ENCODE peak calls at places on chromosomes 16 and 17, in five cellular contexts. R, M, N, G and T are unnamed samples. For H3K79me2, the result is how much of the 10 kb centered on the place peaks cover.

GRCh38 chr16:30829130-30830071 is 42.4 kb upstream of the ZNF629 start:
- DNase-seq in G (no peak), N (no peak), R (no peak), M (no peak), T (no peak)

GRCh38 chr17:32277284-32277683 is 11.7 kb downstream of the RHBDL3 start:
- DNase-seq in N (peak), M (no peak), R (peak), G (no peak), T (no peak)

GRCh38 chr16:78571880-78572279 is 472.4 kb downstream of the WWOX start:
- DNase-seq in G (no peak), N (no peak), M (no peak), R (no peak), T (no peak)

GRCh38 chr16:50501986-50502615 is 46.1 kb upstream of the NKD1 start:
- DNase-seq in M (no peak), R (no peak), N (no peak), G (no peak), T (no peak)

GRCh38 chr17:27339836-27340550 is 46.1 kb downstream of the WSB1 start:
- DNase-seq in M (no peak), G (peak), R (no peak), N (no peak), T (no peak)

GRCh38 chr17:34254651-34255380 is at the start of gene CCL2:
- DNase-seq in N (peak), M (peak), G (no peak), R (peak), T (no peak)

GRCh38 chr17:80822021-80822699 is 169.5 kb upstream of the CHMP6 start:
- DNase-seq in M (no peak), G (no peak), R (no peak), N (no peak), T (no peak)

GRCh38 chr16:27774779-27775178 is 224.8 kb downstream of the KATNIP start:
- DNase-seq in M (no peak), N (no peak), G (no peak), R (no peak), T (no peak)

GRCh38 chr16:67223992-67224391 is 2.9 kb upstream of the TMEM208 start:
- DNase-seq in G (no peak), M (no peak), N (no peak), R (no peak), T (no peak)

GRCh38 chr17:18992454-18993130 is 12.0 kb downstream of the FAM83G start:
- DNase-seq in N (no peak), G (no peak), R (no peak), M (peak), T (peak)

GRCh38 chr17:40462343-40463121 is 19.3 kb downstream of the IGFBP4 start:
- DNase-seq in N (no peak), M (no peak), G (peak), R (no peak), T (no peak)

GRCh38 chr17:27473190-27473747 is 17.0 kb downstream of the KSR1 start:
- DNase-seq in M (no peak), G (no peak), N (no peak), R (no peak), T (no peak)

GRCh38 chr17:80649672-80650338 is 105.2 kb downstream of the RPTOR start:
- DNase-seq in G (peak), M (no peak), R (peak), N (peak), T (peak)

GRCh38 chr16:56589141-56590039 is at the start of gene MT3:
- DNase-seq in R (peak), N (peak), G (peak), M (no peak), T (no peak)

GRCh38 chr16:31714899-31715504 is 158.6 kb upstream of the ZNF267 start:
- DNase-seq in G (no peak), M (no peak), N (no peak), R (no peak), T (peak)

GRCh38 chr16:3439637-3440036 is 3.7 kb downstream of the ZNF597 start:
- DNase-seq in R (no peak), M (no peak), G (no peak), N (no peak), T (no peak)

GRCh38 chr16:88390760-88391496 is 8.2 kb downstream of the ZNF469 start:
- DNase-seq in M (no peak), R (no peak), N (no peak), G (no peak), T (no peak)

GRCh38 chr17:51435641-51436091 is 175.3 kb downstream of the UTP18 start:
- DNase-seq in G (peak), M (no peak), R (peak), N (peak), T (peak)

GRCh38 chr17:77287432-77288068 is 146.8 kb downstream of the SEC14L1 start:
- DNase-seq in R (peak), G (peak), M (no peak), N (peak), T (no peak)

GRCh38 chr17:27420211-27420950 is 35.9 kb upstream of the KSR1 start:
- DNase-seq in R (no peak), M (no peak), N (no peak), G (no peak), T (no peak)

GRCh38 chr17:61275395-61275794 is 124.2 kb upstream of the TBX2 start:
- DNase-seq in M (no peak), G (no peak), N (no peak), R (no peak), T (no peak)

GRCh38 chr16:48165961-48166578 is 10.3 kb upstream of the ABCC12 start:
- DNase-seq in G (peak), R (no peak), M (no peak), N (no peak), T (no peak)

GRCh38 chr17:44916781-44917241 is 1.5 kb upstream of the GFAP start:
- DNase-seq in N (no peak), M (no peak), R (no peak), G (peak), T (no peak)

GRCh38 chr16:81003610-81004460 is 2.9 kb downstream of the CMC2 start:
- DNase-seq in M (peak), N (no peak), G (no peak), R (no peak), T (peak)

GRCh38 chr17:29090746-29091395 is 47.9 kb downstream of the PIPOX start:
- DNase-seq in N (no peak), G (no peak), R (peak), M (no peak), T (no peak)

GRCh38 chr17:50493744-50494143 is 14.5 kb upstream of the MYCBPAP start:
- DNase-seq in N (no peak), R (no peak), M (peak), G (peak), T (no peak)

GRCh38 chr17:35895602-35896001 is 15.4 kb upstream of the CCL5 start:
- DNase-seq in G (no peak), R (no peak), N (no peak), M (no peak), T (no peak)

GRCh38 chr17:4490637-4491061 is 8.0 kb upstream of the SPNS2 start:
- DNase-seq in R (no peak), M (no peak), G (no peak), N (no peak), T (no peak)

GRCh38 chr16:1766701-1767100 is 4.6 kb downstream of the NME3 start:
- DNase-seq in G (no peak), R (no peak), M (no peak), N (no peak), T (no peak)

GRCh38 chr17:52648995-52649394 is 490.5 kb upstream of the CA10 start:
- DNase-seq in R (no peak), N (no peak), M (no peak), G (no peak), T (no peak)

GRCh38 chr17:72987166-72987565 is 105.3 kb downstream of the SLC39A11 start:
- DNase-seq in N (no peak), G (no peak), R (no peak), M (no peak), T (no peak)

GRCh38 chr17:29042026-29042678 is 789 bp upstream of the PIPOX start:
- DNase-seq in N (no peak), R (no peak), M (no peak), G (no peak), T (no peak)

GRCh38 chr17:13561606-13562270 is 40.0 kb downstream of the HS3ST3A1 start:
- DNase-seq in R (no peak), N (no peak), M (no peak), G (no peak), T (no peak)

GRCh38 chr17:43217614-43218087 is 6.0 kb downstream of the TMEM106A start:
- DNase-seq in G (no peak), R (no peak), M (no peak), N (no peak), T (no peak)

GRCh38 chr16:75996491-75996890 is 270.2 kb upstream of the CPHXL start:
- DNase-seq in R (no peak), G (no peak), N (no peak), M (peak), T (no peak)

GRCh38 chr16:29316673-29317237 is 89.8 kb downstream of the NPIPB11 start:
- DNase-seq in G (no peak), N (no peak), R (no peak), M (no peak), T (no peak)

GRCh38 chr17:36880506-36880905 is 56.8 kb upstream of the LHX1 start:
- DNase-seq in R (no peak), N (no peak), M (no peak), G (peak), T (no peak)

GRCh38 chr17:13491916-13492315 is 109.8 kb downstream of the HS3ST3A1 start:
- DNase-seq in G (no peak), R (no peak), M (no peak), N (no peak), T (no peak)

GRCh38 chr17:16442594-16443389 is 27.4 kb downstream of the TRPV2 start:
- DNase-seq in M (no peak), G (peak), R (no peak), N (no peak), T (no peak)

GRCh38 chr17:16444258-16444886 is 29.0 kb downstream of the TRPV2 start:
- DNase-seq in N (no peak), R (no peak), G (peak), M (no peak), T (no peak)

GRCh38 chr17:16442141-16442540 is 26.8 kb downstream of the TRPV2 start:
- DNase-seq in M (no peak), N (peak), G (peak), R (peak), T (no peak)

GRCh38 chr17:16440814-16441629 is 25.7 kb downstream of the TRPV2 start:
- DNase-seq in N (no peak), R (no peak), G (no peak), M (no peak), T (no peak)

GRCh38 chr17:16443390-16444257 is 28.3 kb downstream of the TRPV2 start:
- DNase-seq in G (no peak), R (no peak), N (no peak), M (no peak), T (no peak)
- TF ChIP-seq EZH2phosphoT487 in G (no peak), R (no peak), N (no peak), M (no peak), T (no peak)

DNA sequence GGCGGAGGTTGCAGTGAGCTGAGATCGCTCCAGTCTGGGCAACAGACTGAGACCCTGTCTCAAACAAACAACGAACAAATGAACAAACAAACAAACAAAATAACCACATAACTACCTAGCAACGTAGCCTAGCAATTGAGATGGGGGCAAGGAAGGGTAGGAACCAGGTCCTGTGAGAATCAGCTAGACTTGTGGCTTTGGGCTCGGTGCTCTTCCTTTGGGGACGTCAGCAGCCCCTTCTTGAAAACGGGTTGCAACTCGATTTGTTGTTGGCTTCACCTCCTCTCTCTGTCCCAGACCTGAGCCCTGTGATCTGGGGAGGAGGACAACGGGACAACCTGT is 72.2 kb downstream of the ABCC1 start:
- DNase-seq in N (no peak), G (no peak), R (no peak), M (no peak), T (no peak)
- H3K79me2 ChIP-seq in N (under half), G (under half), R (under half), M (under half), T (under half)

GRCh38 chr17:1793447-1793806 is 31.6 kb downstream of the SERPINF1 start:
- DNase-seq in R (peak), N (no peak), G (no peak), M (no peak), T (no peak)
- TF ChIP-seq EZH2phosphoT487 in R (no peak), N (no peak), G (no peak), M (no peak), T (no peak)

GRCh38 chr17:64596439-64596838 is 65.7 kb downstream of the SMURF2 start:
- DNase-seq in G (no peak), N (no peak), R (no peak), M (no peak), T (no peak)
- H3K79me2 ChIP-seq in G (half or more), N (under half), R (under half), M (under half), T (under half)

GRCh38 chr17:64250211-64250835 is 12.7 kb downstream of the TEX2 start:
- DNase-seq in M (no peak), G (no peak), N (no peak), R (no peak), T (no peak)
- TF ChIP-seq EZH2phosphoT487 in M (no peak), G (no peak), N (no peak), R (no peak), T (no peak)

DNA sequence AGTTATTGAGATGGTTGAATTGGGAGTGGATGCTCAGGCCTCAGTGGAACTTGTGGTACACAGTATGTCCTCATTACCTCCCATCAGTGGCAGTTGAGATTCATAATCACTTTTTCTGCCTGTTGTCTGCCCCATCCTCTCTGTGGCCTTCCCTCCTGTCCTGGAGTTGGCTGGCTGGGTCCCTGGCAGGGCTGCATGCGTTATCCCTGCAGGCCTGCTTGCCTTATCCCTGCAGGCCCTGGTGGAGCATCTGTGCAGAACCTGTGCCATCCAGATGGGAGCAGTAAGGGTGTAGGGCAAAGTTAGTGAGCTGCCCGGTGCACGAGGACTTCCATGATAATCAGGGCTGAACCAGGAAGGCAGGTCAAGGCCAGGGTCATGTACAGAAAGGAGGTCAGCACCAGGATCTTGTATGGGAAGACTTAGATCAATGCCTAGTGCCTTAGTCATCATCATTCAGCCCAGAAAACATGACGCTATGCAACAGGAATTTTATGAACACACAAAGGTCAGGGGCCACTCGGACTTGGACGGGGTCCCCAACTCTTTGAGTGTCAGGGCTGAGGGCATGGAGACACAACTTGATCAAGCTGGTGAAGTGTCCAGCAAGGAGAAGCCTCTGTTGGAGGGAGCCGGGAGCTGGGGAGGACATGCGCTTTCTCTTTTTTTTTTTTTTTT is 47.2 kb downstream of the ABCC1 start:
- DNase-seq in M (no peak), R (no peak), G (peak), N (no peak), T (no peak)
- H3K79me2 ChIP-seq in M (under half), R (under half), G (half or more), N (half or more), T (half or more)

GRCh38 chr17:46774108-46774737 is 44.3 kb downstream of the WNT3 start:
- DNase-seq in R (no peak), N (no peak), G (no peak), M (no peak), T (no peak)
- TF ChIP-seq EZH2phosphoT487 in R (no peak), N (no peak), G (no peak), M (no peak), T (no peak)

GRCh38 chr16:47136101-47136820 is 7.5 kb downstream of the NETO2 start:
- DNase-seq in G (peak), R (no peak), M (no peak), N (no peak), T (no peak)

GRCh38 chr16:47141773-47142468 is 1.8 kb downstream of the NETO2 start:
- DNase-seq in G (peak), M (peak), N (peak), R (peak), T (peak)

GRCh38 chr16:47140686-47141085 is 3.1 kb downstream of the NETO2 start:
- DNase-seq in N (no peak), M (no peak), G (no peak), R (no peak), T (no peak)

GRCh38 chr16:47142469-47143328 is 1.0 kb downstream of the NETO2 start:
- DNase-seq in R (peak), M (peak), N (peak), G (peak), T (peak)

GRCh38 chr16:47139561-47140185 is 4.1 kb downstream of the NETO2 start:
- DNase-seq in N (no peak), R (no peak), M (no peak), G (no peak), T (no peak)
- H3K79me2 ChIP-seq in N (half or more), R (half or more), M (under half), G (half or more), T (under half)

DNA sequence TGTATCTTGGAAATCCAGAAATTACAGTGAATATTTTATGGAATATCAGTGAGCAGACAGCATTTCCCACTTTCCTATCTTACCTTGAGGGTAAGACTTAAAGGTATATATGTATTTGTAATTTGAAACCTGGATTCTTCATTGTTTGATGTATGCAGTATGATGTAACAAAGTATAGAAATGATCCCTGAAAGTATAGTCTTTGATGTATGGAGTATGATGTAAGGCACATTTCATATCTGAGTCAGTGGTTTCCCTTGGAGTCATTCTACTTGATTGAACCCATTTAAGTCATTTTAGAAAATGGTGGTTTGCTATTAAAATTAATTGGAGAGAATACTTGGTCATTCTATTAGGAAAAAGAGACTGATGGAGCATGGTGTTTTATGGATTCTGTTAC is 10.1 kb downstream of the AMZ2 start:
- DNase-seq in G (no peak), M (no peak), N (no peak), R (no peak), T (no peak)
- TF ChIP-seq EZH2phosphoT487 in G (no peak), M (no peak), N (no peak), R (no peak), T (no peak)

GRCh38 chr16:84588991-84589390 is 28.9 kb downstream of the COTL1 start:
- DNase-seq in N (no peak), M (no peak), G (no peak), R (no peak), T (no peak)
- H3K79me2 ChIP-seq in N (under half), M (under half), G (half or more), R (under half), T (half or more)